ENCODE peak calls at places on chromosomes 6 and 20, in four cellular contexts. L is HepG2, G is GM12878, Y is K562. D is an unnamed sample.

GRCh38 chr6:16540804-16541752 is 220.2 kb downstream of the ATXN1 start:
- DNase-seq in L (no peak), G (no peak), Y (no peak), D (no peak)

GRCh38 chr6:292506-293184 is 358 bp downstream of the DUSP22 start:
- DNase-seq in L (peak), G (peak), Y (peak), D (no peak)

GRCh38 chr20:4161447-4162251 is 146.3 kb upstream of the RNF24 start:
- DNase-seq in L (peak), G (peak), Y (no peak), D (no peak)

GRCh38 chr6:93403390-93403789 is 16.0 kb downstream of the EPHA7 start:
- DNase-seq in L (no peak), G (no peak), Y (no peak), D (no peak)

GRCh38 chr6:3016473-3017280 is 17.0 kb downstream of the NQO2 start:
- DNase-seq in L (no peak), G (no peak), Y (no peak), D (no peak)

GRCh38 chr6:10414766-10415592 is at the start of gene TFAP2A:
- DNase-seq in L (no peak), G (no peak), Y (no peak), D (no peak)

GRCh38 chr6:112877134-112878100 is 530.3 kb downstream of the RFPL4B start:
- DNase-seq in L (no peak), G (no peak), Y (no peak), D (no peak)

GRCh38 chr20:51503376-51503775 is 39.1 kb downstream of the NFATC2 start:
- DNase-seq in L (no peak), G (no peak), Y (no peak), D (no peak)

GRCh38 chr6:43702522-43703440 is 15.2 kb upstream of the MRPS18A start:
- DNase-seq in L (peak), G (no peak), Y (peak), D (peak)

GRCh38 chr20:25103526-25103925 is 21.6 kb upstream of the VSX1 start:
- DNase-seq in L (no peak), G (no peak), Y (no peak), D (no peak)

GRCh38 chr6:38487423-38487822 is 152.3 kb downstream of the BTBD9 start:
- DNase-seq in L (no peak), G (no peak), Y (no peak), D (no peak)

GRCh38 chr20:35661013-35661412 is 3.7 kb downstream of the CPNE1 start:
- DNase-seq in L (no peak), G (no peak), Y (no peak), D (no peak)

GRCh38 chr6:11538049-11538798 is 675 bp downstream of the TMEM170B start:
- DNase-seq in L (no peak), G (no peak), Y (peak), D (peak)

GRCh38 chr6:89132087-89132486 is 13.8 kb upstream of the PM20D2 start:
- DNase-seq in L (no peak), G (no peak), Y (no peak), D (no peak)

GRCh38 chr20:58349586-58349985 is 39.4 kb upstream of the VAPB start:
- DNase-seq in L (no peak), G (no peak), Y (no peak), D (peak)

GRCh38 chr20:37643400-37643799 is 50.4 kb upstream of the CTNNBL1 start:
- DNase-seq in L (no peak), G (no peak), Y (no peak), D (no peak)

GRCh38 chr6:27541212-27541931 is 68.5 kb upstream of the ZNF184 start:
- DNase-seq in L (peak), G (no peak), Y (peak), D (peak)

GRCh38 chr6:1527098-1527497 is 82.6 kb upstream of the FOXC1 start:
- DNase-seq in L (no peak), G (no peak), Y (no peak), D (peak)

GRCh38 chr20:63829943-63830820 is 882 bp downstream of the ZBTB46 start:
- DNase-seq in L (no peak), G (no peak), Y (no peak), D (peak)

GRCh38 chr20:43529457-43530153 is 22.1 kb downstream of the L3MBTL1 start:
- DNase-seq in L (no peak), G (no peak), Y (no peak), D (no peak)

GRCh38 chr20:45945678-45946148 is 11.2 kb downstream of the PCIF1 start:
- DNase-seq in L (no peak), G (no peak), Y (no peak), D (no peak)

GRCh38 chr6:46796842-46797241 is 3.7 kb downstream of the MEP1A start:
- DNase-seq in L (no peak), G (no peak), Y (no peak), D (no peak)

GRCh38 chr6:20699402-20699801 is 165.1 kb downstream of the CDKAL1 start:
- DNase-seq in L (no peak), G (no peak), Y (no peak), D (no peak)

GRCh38 chr6:13710552-13711383 is 867 bp downstream of the RANBP9 start:
- DNase-seq in L (peak), G (no peak), Y (peak), D (peak)
- TF ChIP-seq BHLHE40 in L (no peak), G (no peak), Y (no peak), D (no peak)

DNA sequence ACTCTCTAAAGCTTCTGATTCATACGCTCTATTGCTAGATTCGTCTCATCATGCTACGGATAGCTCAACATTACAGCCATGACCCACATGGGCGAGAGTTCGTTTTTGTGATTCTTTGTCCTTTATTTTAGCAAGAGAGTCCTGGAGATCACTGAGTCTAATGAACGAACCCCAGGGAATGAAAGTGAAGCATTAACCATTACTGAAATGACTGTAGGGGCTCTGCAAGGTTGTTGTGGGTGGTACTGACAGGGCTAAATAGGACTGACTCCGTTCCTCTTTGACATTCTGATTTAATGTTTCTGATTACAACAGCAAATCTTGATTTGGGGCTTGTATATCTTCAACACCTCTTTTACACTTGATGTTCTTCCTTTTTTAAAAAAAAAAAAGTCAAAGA is 13.7 kb upstream of the RTF2 start:
- DNase-seq in L (no peak), G (no peak), Y (no peak), D (no peak)
- TF ChIP-seq FOXM1 in L (no peak), G (no peak), Y (no peak), D (no peak)

DNA sequence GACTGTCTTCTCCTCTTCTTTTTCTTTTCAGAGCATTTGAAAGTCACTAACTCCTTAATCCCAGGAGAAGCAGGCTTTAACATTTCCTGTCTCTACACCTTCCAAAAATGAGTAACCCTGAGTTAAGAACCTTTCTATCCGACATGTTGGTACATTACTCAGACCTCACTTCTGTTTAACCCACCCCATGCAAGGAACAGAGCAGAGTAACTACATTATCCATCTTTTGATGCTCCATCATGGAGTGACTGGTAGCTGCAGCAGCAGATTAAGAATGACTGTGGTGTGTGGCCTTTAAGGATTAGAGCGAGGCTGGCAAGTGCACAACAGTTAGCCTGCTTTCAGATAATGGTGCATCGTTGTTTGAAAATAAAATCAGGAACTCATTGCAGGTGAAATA is 2.0 kb downstream of the TRAF3IP2 start:
- DNase-seq in L (no peak), G (no peak), Y (no peak), D (no peak)
- TF ChIP-seq BHLHE40 in L (no peak), G (no peak), Y (no peak), D (no peak)

DNA sequence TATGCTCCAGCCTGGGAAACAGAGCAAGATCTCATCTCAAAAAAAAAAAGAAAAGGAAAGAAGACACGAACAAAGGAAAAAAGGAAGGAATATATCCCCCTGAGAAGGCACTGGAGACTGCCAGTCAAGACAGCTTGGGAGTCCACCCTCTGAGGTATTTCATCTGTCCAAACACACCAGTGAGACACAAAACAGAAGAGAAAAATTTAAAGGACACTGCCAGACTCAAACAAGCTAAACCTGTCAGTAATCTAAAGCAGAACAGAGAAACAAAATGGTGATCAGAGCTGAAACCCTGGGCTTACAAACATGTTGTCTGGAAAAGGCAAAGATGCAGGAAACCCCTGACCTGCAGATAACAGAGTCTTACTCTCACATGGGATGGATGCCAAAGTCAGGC is 114.9 kb downstream of the DCDC2 start:
- DNase-seq in L (no peak), G (no peak), Y (no peak), D (no peak)
- TF ChIP-seq FOXM1 in L (no peak), G (no peak), Y (no peak), D (no peak)

D was measured in HEK293T.